ENCODE peak calls at places on chromosomes 6 and 20, in nine cellular contexts. T is stimulated activated CD4-positive, alpha-beta T cell treated with anti-CD3 and anti-CD28 coated beads, Interleukin-2, amount 100 ng/mL, for 48 hours; L is A549; C is NCI-H510A treated with DMSO at 0.1 percent for 48 hours; O is NCI-H460; I is epithelial cell of esophagus; U is hippocampal formation; Y is CD4-positive, alpha-beta T cell; Q is neural crest cell. H is an unnamed sample.

GRCh38 chr6:168098431-168098861 is 19.4 kb upstream of the FRMD1 start:
- DNase-seq in T (no peak), L (no peak), C (no peak), O (no peak), I (no peak), U (no peak), Y (no peak), Q (no peak), H (no peak)

GRCh38 chr6:33638581-33638980 is 17.5 kb downstream of the ITPR3 start:
- DNase-seq in T (no peak), L (no peak), C (no peak), O (no peak), I (no peak), U (no peak), Y (no peak), Q (no peak), H (no peak)

GRCh38 chr20:20668639-20669038 is 43.8 kb downstream of the RALGAPA2 start:
- DNase-seq in T (no peak), L (no peak), C (no peak), O (no peak), I (no peak), U (peak), Y (no peak), Q (no peak), H (no peak)

GRCh38 chr20:24097506-24098245 is 109.1 kb upstream of the GGTLC1 start:
- DNase-seq in T (no peak), L (no peak), C (no peak), O (no peak), I (no peak), U (no peak), Y (no peak), Q (no peak), H (no peak)

GRCh38 chr6:127134136-127134535 is 15.7 kb downstream of the RSPO3 start:
- DNase-seq in T (no peak), L (no peak), C (no peak), O (no peak), I (no peak), U (no peak), Y (no peak), Q (no peak), H (no peak)

GRCh38 chr6:101268541-101268940 is 125.0 kb upstream of the GRIK2 start:
- DNase-seq in T (no peak), L (no peak), C (no peak), O (no peak), I (peak), U (no peak), Y (no peak), Q (no peak), H (no peak)

GRCh38 chr20:33914871-33915270 is 78.8 kb upstream of the RALY start:
- DNase-seq in T (peak), L (peak), C (peak), O (no peak), I (peak), U (no peak), Y (peak), Q (no peak), H (peak)

GRCh38 chr6:17120019-17120418 is 18.2 kb downstream of the STMND1 start:
- DNase-seq in T (no peak), L (no peak), C (no peak), O (no peak), I (no peak), U (no peak), Y (no peak), Q (no peak), H (no peak)

GRCh38 chr20:23445596-23446217 is 6.2 kb downstream of the CSTL1 start:
- DNase-seq in T (no peak), L (peak), C (no peak), O (no peak), I (peak), U (no peak), Y (no peak), Q (no peak), H (no peak)

GRCh38 chr6:163985040-163985439 is 570.5 kb downstream of the QKI start:
- DNase-seq in T (no peak), L (no peak), C (no peak), O (no peak), I (no peak), U (no peak), Y (no peak), Q (no peak), H (no peak)

GRCh38 chr6:164344801-164345291 is 930.3 kb downstream of the QKI start:
- DNase-seq in T (no peak), L (no peak), C (no peak), O (no peak), I (no peak), U (peak), Y (no peak), Q (no peak), H (no peak)

GRCh38 chr20:11553603-11554002 is 364.1 kb upstream of the BTBD3 start:
- DNase-seq in T (no peak), L (no peak), C (peak), O (no peak), I (peak), U (no peak), Y (no peak), Q (no peak), H (no peak)

GRCh38 chr6:9612489-9612888 is 802.4 kb downstream of the TFAP2A start:
- DNase-seq in T (no peak), L (no peak), C (no peak), O (no peak), I (no peak), U (no peak), Y (no peak), Q (no peak), H (no peak)

GRCh38 chr6:47484616-47485015 is 7.0 kb downstream of the CD2AP start:
- DNase-seq in T (no peak), L (no peak), C (no peak), O (no peak), I (peak), U (no peak), Y (no peak), Q (no peak), H (no peak)

GRCh38 chr6:69852706-69853105 is 13.7 kb upstream of the COL19A1 start:
- DNase-seq in T (no peak), L (no peak), C (no peak), O (no peak), I (no peak), U (no peak), Y (no peak), Q (no peak), H (no peak)

GRCh38 chr6:132552372-132552771 is at the start of gene TAAR8:
- DNase-seq in T (no peak), L (no peak), C (no peak), O (no peak), I (no peak), U (no peak), Y (no peak), Q (no peak), H (no peak)

GRCh38 chr6:38378801-38379200 is 260.9 kb downstream of the BTBD9 start:
- DNase-seq in T (no peak), L (no peak), C (no peak), O (no peak), I (no peak), U (no peak), Y (no peak), Q (no peak), H (no peak)

GRCh38 chr6:583639-584038 is 73.3 kb downstream of the HUS1B start:
- DNase-seq in T (no peak), L (no peak), C (no peak), O (no peak), I (no peak), U (no peak), Y (no peak), Q (no peak), H (no peak)

GRCh38 chr20:25195962-25196700 is 619 bp downstream of the ENTPD6 start:
- DNase-seq in T (peak), L (peak), C (peak), O (no peak), I (peak), U (no peak), Y (no peak), Q (peak), H (no peak)

GRCh38 chr6:44050872-44051421 is 76.3 kb downstream of the MRPL14 start:
- DNase-seq in T (no peak), L (no peak), C (no peak), O (no peak), I (peak), U (no peak), Y (no peak), Q (no peak), H (no peak)

GRCh38 chr6:36118550-36119107 is 11.7 kb upstream of the MAPK13 start:
- DNase-seq in T (peak), L (no peak), C (peak), O (no peak), I (peak), U (no peak), Y (peak), Q (no peak), H (no peak)

GRCh38 chr6:73314577-73315492 is 39.2 kb downstream of the DPPA5 start:
- DNase-seq in T (peak), L (no peak), C (no peak), O (no peak), I (no peak), U (no peak), Y (no peak), Q (no peak), H (no peak)

GRCh38 chr20:12153616-12154015 is 235.9 kb downstream of the BTBD3 start:
- DNase-seq in T (no peak), L (no peak), C (no peak), O (no peak), I (no peak), U (no peak), Y (no peak), Q (no peak), H (no peak)

GRCh38 chr6:131547524-131547923 is 25.5 kb upstream of the ARG1 start:
- DNase-seq in T (no peak), L (no peak), C (no peak), O (no peak), I (no peak), U (no peak), Y (no peak), Q (no peak), H (no peak)

GRCh38 chr6:30647802-30648460 is 998 bp downstream of the C6orf136 start:
- DNase-seq in T (no peak), L (peak), C (peak), O (no peak), I (peak), U (no peak), Y (no peak), Q (no peak), H (no peak)

GRCh38 chr20:417801-418342 is 9.8 kb downstream of the RBCK1 start:
- DNase-seq in T (no peak), L (no peak), C (no peak), O (no peak), I (no peak), U (no peak), Y (no peak), Q (no peak), H (no peak)

GRCh38 chr6:73722318-73723060 is 26.5 kb downstream of the CD109 start:
- DNase-seq in T (no peak), L (no peak), C (no peak), O (no peak), I (peak), U (no peak), Y (no peak), Q (no peak), H (no peak)

GRCh38 chr20:63682384-63683139 is 13.9 kb upstream of the TNFRSF6B start:
- DNase-seq in T (no peak), L (peak), C (no peak), O (peak), I (peak), U (no peak), Y (no peak), Q (no peak), H (peak)

GRCh38 chr6:41655706-41656668 is 17.7 kb downstream of the MDFI start:
- DNase-seq in T (no peak), L (no peak), C (peak), O (no peak), I (peak), U (no peak), Y (no peak), Q (no peak), H (no peak)

GRCh38 chr6:150044621-150045145 is 19.4 kb upstream of the RAET1L start:
- DNase-seq in T (no peak), L (no peak), C (no peak), O (no peak), I (no peak), U (no peak), Y (no peak), Q (no peak), H (no peak)

GRCh38 chr20:56411759-56412472 is at the start of gene CASS4:
- DNase-seq in T (no peak), L (no peak), C (no peak), O (no peak), I (no peak), U (peak), Y (peak), Q (no peak), H (no peak)

GRCh38 chr6:101102702-101103101 is 221.6 kb upstream of the ASCC3 start:
- DNase-seq in T (no peak), L (no peak), C (no peak), O (no peak), I (peak), U (no peak), Y (no peak), Q (no peak), H (no peak)

GRCh38 chr6:123323419-123324329 is 313.1 kb downstream of the TRDN start:
- DNase-seq in T (no peak), L (no peak), C (no peak), O (no peak), I (peak), U (no peak), Y (no peak), Q (no peak), H (peak)

GRCh38 chr6:13624871-13625288 is 9.7 kb downstream of the NOL7 start:
- DNase-seq in T (no peak), L (peak), C (peak), O (peak), I (peak), U (no peak), Y (peak), Q (no peak), H (peak)

GRCh38 chr6:6811151-6812002 is 222.9 kb downstream of the LY86 start:
- DNase-seq in T (no peak), L (peak), C (peak), O (peak), I (peak), U (no peak), Y (peak), Q (no peak), H (peak)

H was measured in Panc1.